ENCODE peak calls at places on chromosomes 3 and 15, in eight cellular contexts. H is psoas muscle; C is PC-3; N is astrocyte of the spinal cord; S is neural progenitor cell; Y is activated CD8-positive, alpha-beta T cell treated with anti-CD3 and anti-CD28 coated beads for 36 hours; M is thoracic aorta; A is endothelial cell. V is an unnamed sample.
A peak's percentile ranks its signal among the peaks of the same experiment; 100 is the strongest.

GRCh38 chr3:61530355-61530754 is 31.0 kb upstream of the PTPRG start:
- DNase-seq in A (peak; percentile 32), S (peak; percentile 76), N (peak; percentile 41), C (peak; percentile 44), H (no peak), Y (peak; percentile 40), M (no peak), V (no peak)

GRCh38 chr15:96230557-96231181 is 99.8 kb upstream of the NR2F2 start:
- DNase-seq in C (peak; percentile 91), Y (no peak), H (no peak), S (no peak), M (no peak), N (peak; percentile 49), A (no peak), V (no peak)

GRCh38 chr3:111584724-111585123 is 10.4 kb downstream of the ZBED2 start:
- DNase-seq in H (no peak), N (no peak), M (no peak), Y (no peak), A (no peak), C (peak; percentile 46), S (no peak), V (no peak)

GRCh38 chr15:101561584-101561906 is 72.0 kb upstream of the PCSK6 start:
- DNase-seq in S (no peak), N (no peak), C (no peak), Y (no peak), M (no peak), H (no peak), A (no peak), V (no peak)

GRCh38 chr3:10779293-10779805 is 36.7 kb upstream of the SLC6A11 start:
- DNase-seq in A (no peak), Y (no peak), C (peak; percentile 24), N (no peak), H (no peak), S (no peak), M (no peak), V (no peak)

GRCh38 chr3:85159376-85159775 is 200.6 kb downstream of the CADM2 start:
- DNase-seq in S (no peak), N (no peak), Y (no peak), M (no peak), A (no peak), H (no peak), C (peak; percentile 76), V (no peak)

GRCh38 chr3:49244589-49245205 is 32.3 kb downstream of the C3orf62 start:
- DNase-seq in N (no peak), Y (no peak), C (peak; percentile 90), A (no peak), S (no peak), M (no peak), H (no peak), V (no peak)

GRCh38 chr15:68672781-68673205 is 94.0 kb downstream of the CORO2B start:
- DNase-seq in Y (no peak), A (no peak), N (peak; percentile 23), C (peak; percentile 7), S (peak; percentile 68), H (no peak), M (no peak), V (no peak)

GRCh38 chr3:169227911-169228310 is 435.6 kb downstream of the MECOM start:
- DNase-seq in H (no peak), N (peak; percentile 71), A (no peak), S (peak; percentile 75), C (no peak), M (no peak), Y (no peak), V (peak; percentile 3)

GRCh38 chr3:152386208-152386607 is 117.5 kb downstream of the MBNL1 start:
- DNase-seq in H (no peak), N (no peak), S (no peak), Y (no peak), A (no peak), C (no peak), M (no peak), V (no peak)

GRCh38 chr3:177676148-177676547 is 478.9 kb upstream of the TBL1XR1 start:
- DNase-seq in Y (no peak), H (no peak), C (no peak), M (no peak), S (no peak), N (no peak), A (no peak), V (no peak)

GRCh38 chr3:197752107-197752506 is 2.4 kb downstream of the FYTTD1 start:
- DNase-seq in N (no peak), A (no peak), S (no peak), C (no peak), H (no peak), M (no peak), Y (peak; percentile 48), V (no peak)

GRCh38 chr3:161265916-161266571 is 44.9 kb downstream of the NMD3 start:
- DNase-seq in S (no peak), C (peak; percentile 53), N (no peak), M (no peak), H (no peak), A (no peak), Y (no peak), V (no peak)

GRCh38 chr3:11610044-11610671 is 33.6 kb downstream of the VGLL4 start:
- DNase-seq in C (no peak), Y (no peak), M (no peak), S (peak; percentile 82), H (peak; percentile 37), N (peak; percentile 94), A (no peak), V (no peak)

GRCh38 chr15:30649952-30650929 is 24.3 kb downstream of the ARHGAP11B start:
- DNase-seq in H (no peak), Y (no peak), N (no peak), M (no peak), C (no peak), A (no peak), S (no peak), V (peak; percentile 44)

GRCh38 chr3:193902557-193903256 is 233.2 kb upstream of the HES1 start:
- DNase-seq in C (no peak), Y (no peak), M (no peak), N (no peak), S (peak; percentile 85), H (no peak), A (no peak), V (no peak)

GRCh38 chr3:119485563-119485962 is 12.8 kb upstream of the TIMMDC1 start:
- DNase-seq in S (no peak), C (no peak), M (no peak), N (no peak), Y (no peak), A (no peak), H (no peak), V (no peak)

GRCh38 chr3:130014526-130014925 is 40.0 kb downstream of the TRH start:
- DNase-seq in Y (no peak), A (no peak), M (no peak), N (no peak), C (no peak), S (no peak), H (peak; percentile 37), V (no peak)

GRCh38 chr3:8996681-8997121 is 33.4 kb upstream of the RAD18 start:
- DNase-seq in A (peak; percentile 30), S (peak; percentile 66), M (no peak), C (no peak), H (no peak), N (peak; percentile 16), Y (no peak), V (no peak)

GRCh38 chr15:96341465-96342142 is 11.1 kb downstream of the NR2F2 start:
- DNase-seq in H (no peak), Y (no peak), S (peak; percentile 62), M (no peak), N (no peak), A (peak; percentile 42), C (no peak), V (no peak)

DNA sequence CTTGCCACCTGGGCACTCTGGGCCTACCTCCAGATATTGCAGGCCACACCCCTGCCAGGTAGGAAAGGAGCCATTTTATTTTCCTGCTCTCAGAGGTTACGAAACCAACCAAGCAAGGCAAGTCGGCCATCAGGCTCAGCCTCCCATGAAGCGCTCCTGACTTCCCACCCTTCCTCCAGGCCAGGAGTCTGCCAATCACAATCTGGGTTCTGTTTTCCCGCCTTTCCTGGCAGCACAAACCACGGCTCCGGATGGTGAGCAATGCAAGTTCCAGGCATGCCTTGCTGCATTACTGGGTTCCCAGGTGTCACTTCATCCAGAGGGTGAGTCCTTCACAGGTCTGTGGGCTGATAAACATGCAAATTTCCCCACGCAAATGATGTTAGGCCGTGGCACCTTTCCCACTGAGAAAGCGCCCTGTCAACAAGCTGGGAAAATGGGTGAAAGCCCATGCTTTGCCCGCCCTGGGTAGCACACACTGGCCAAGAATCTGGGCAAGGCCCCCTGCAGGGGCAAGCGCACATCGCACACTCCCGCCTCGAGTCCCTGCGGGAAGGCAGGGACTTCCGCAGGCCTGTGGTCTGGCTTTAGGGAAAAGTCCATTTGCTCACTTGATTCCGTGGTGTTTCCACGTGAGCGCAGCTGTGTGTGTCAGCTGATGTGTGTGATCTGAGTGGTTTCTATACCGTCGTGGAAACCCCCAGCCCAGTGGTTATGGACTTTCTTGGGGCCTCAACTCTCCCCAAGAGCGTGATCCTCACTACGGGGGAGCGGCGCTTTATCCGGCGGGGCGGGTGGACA is 61.6 kb upstream of the RYK start:
- DNase-seq in N (peak; percentile 59), A (peak; percentile 51), H (peak; percentile 39), C (peak; percentile 27), S (peak; percentile 56), Y (peak; percentile 11), M (no peak), V (peak; percentile 55)
- TF ChIP-seq CTCF in N (peak; percentile 28), A (no peak), H (peak; percentile 13), C (no peak), S (peak; percentile 26), Y (peak; percentile 18), M (peak; percentile 21), V (no peak)

GRCh38 chr15:62164500-62165028 is 521 bp downstream of the C2CD4B start:
- DNase-seq in N (no peak), A (peak; percentile 47), H (peak; percentile 15), S (peak; percentile 77), M (no peak), C (no peak), Y (peak; percentile 19), V (no peak)
- TF ChIP-seq CTCF in N (no peak), A (no peak), H (no peak), S (no peak), M (no peak), C (no peak), Y (no peak), V (no peak)

GRCh38 chr3:127124135-127124534 is 68.8 kb upstream of the PRR23E start:
- DNase-seq in S (peak; percentile 54), N (peak; percentile 3), C (no peak), A (no peak), M (no peak), Y (no peak), H (no peak), V (no peak)
- TF ChIP-seq CTCF in S (peak; percentile 16), N (peak; percentile 26), C (no peak), A (no peak), M (no peak), Y (no peak), H (no peak), V (no peak)

DNA sequence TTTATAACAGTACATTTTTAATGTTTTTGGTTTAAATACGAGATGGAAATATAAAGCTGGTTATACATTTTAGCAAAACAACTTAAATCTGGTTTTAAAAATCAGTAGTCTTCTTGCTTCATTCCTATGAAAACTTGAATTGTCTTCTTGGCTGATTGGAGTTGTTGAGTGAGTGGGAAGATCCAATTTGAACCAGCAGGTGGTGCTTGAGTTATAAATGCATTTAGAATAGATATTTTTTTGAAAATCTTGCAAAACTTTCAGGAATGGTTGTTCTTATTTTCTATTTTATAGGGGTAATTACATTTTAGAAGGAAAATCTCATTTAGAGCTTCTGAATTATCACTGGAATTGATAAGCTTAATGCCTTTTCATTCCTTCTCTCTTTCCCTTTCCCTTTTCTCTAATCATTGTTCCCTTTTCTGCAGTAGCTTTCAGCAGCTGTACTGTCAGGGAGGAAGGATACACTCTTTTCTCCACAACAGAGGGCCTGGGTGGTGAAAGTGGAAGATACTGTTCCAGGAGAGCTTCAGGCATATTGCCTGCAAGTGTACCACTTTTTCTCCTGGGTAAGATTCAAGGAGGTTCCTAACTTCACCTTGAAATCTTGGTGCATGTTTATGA is 335.6 kb downstream of the NLGN1 start:
- DNase-seq in A (no peak), N (peak; percentile 63), H (no peak), C (peak; percentile 49), S (no peak), Y (no peak), M (no peak), V (no peak)
- TF ChIP-seq CTCF in A (peak; percentile 64), N (peak; percentile 70), H (peak; percentile 12), C (peak; percentile 65), S (peak; percentile 57), Y (no peak), M (peak; percentile 52), V (no peak)